ENCODE peak calls at places on chromosome 16, in five cellular contexts. B is HepG2, Z is endothelial cell of umbilical vein, S is GM12878, L is H1. C is an unnamed sample.

GRCh38 chr16:30557950-30558788 is at the start of gene ZNF764:
- DNase-seq in S (peak), B (peak), L (peak), Z (peak), C (peak)

GRCh38 chr16:84357191-84357651 is 11.1 kb upstream of the ATP2C2 start:
- DNase-seq in B (no peak), L (no peak), Z (no peak), S (no peak), C (no peak)

GRCh38 chr16:67539271-67539670 is 10.6 kb downstream of the RIPOR1 start:
- DNase-seq in Z (no peak), S (no peak), B (no peak), L (no peak), C (no peak)

GRCh38 chr16:30491744-30492308 is 19.3 kb downstream of the ITGAL start:
- DNase-seq in L (no peak), Z (peak), B (peak), S (no peak), C (no peak)

GRCh38 chr16:63365665-63366064 is 1329.4 kb upstream of the CDH8 start:
- DNase-seq in L (no peak), B (no peak), S (no peak), Z (no peak), C (peak)

GRCh38 chr16:72992142-72992601 is 55.8 kb downstream of the ZFHX3 start:
- DNase-seq in Z (no peak), B (no peak), S (no peak), L (peak), C (no peak)

GRCh38 chr16:82628741-82629140 is 2.0 kb downstream of the CDH13 start:
- DNase-seq in Z (peak), B (no peak), L (no peak), S (no peak), C (no peak)

GRCh38 chr16:58515871-58516767 is 802 bp downstream of the SETD6 start:
- DNase-seq in L (peak), B (peak), S (no peak), Z (no peak), C (no peak)

GRCh38 chr16:15835136-15835878 is 21.5 kb downstream of the MYH11 start:
- DNase-seq in Z (no peak), L (no peak), B (no peak), S (peak), C (no peak)

GRCh38 chr16:31357324-31358156 is 2.6 kb downstream of the ITGAX start:
- DNase-seq in S (no peak), Z (no peak), B (no peak), L (no peak), C (no peak)

GRCh38 chr16:12758031-12758669 is 45.5 kb downstream of the CPPED1 start:
- DNase-seq in Z (peak), S (no peak), L (no peak), B (no peak), C (no peak)

GRCh38 chr16:69859105-69859969 is 91.8 kb upstream of the CLEC18A start:
- DNase-seq in B (peak), Z (peak), L (peak), S (no peak), C (no peak)

GRCh38 chr16:53052519-53053501 is at the start of gene CHD9NB:
- DNase-seq in Z (peak), S (no peak), L (no peak), B (peak), C (no peak)

GRCh38 chr16:65122974-65123845 is 1.3 kb upstream of the CDH11 start:
- DNase-seq in Z (no peak), B (no peak), L (no peak), S (no peak), C (no peak)

GRCh38 chr16:57529324-57530103 is 6.9 kb downstream of the CCDC102A start:
- DNase-seq in L (no peak), Z (no peak), B (no peak), S (no peak), C (no peak)

GRCh38 chr16:67674851-67675578 is 8.4 kb downstream of the C16orf86 start:
- DNase-seq in L (no peak), Z (no peak), S (no peak), B (no peak), C (no peak)

GRCh38 chr16:50695017-50696000 is 1.9 kb downstream of the NOD2 start:
- DNase-seq in Z (no peak), B (no peak), L (no peak), S (no peak), C (no peak)

GRCh38 chr16:58148526-58148925 is 19.3 kb upstream of the CFAP20 start:
- DNase-seq in B (no peak), S (no peak), Z (no peak), L (no peak), C (no peak)

GRCh38 chr16:19116711-19117449 is 3.1 kb downstream of the ITPRIPL2 start:
- DNase-seq in L (no peak), Z (no peak), S (no peak), B (no peak), C (no peak)

GRCh38 chr16:70745536-70746025 is 55.4 kb downstream of the VAC14 start:
- DNase-seq in S (no peak), B (no peak), L (no peak), Z (no peak), C (no peak)

GRCh38 chr16:57941016-57941656 is 29.8 kb downstream of the CNGB1 start:
- DNase-seq in B (no peak), L (no peak), S (no peak), Z (peak), C (no peak)

GRCh38 chr16:10619271-10619849 is 39.0 kb upstream of the EMP2 start:
- DNase-seq in S (no peak), B (no peak), L (peak), Z (no peak), C (no peak)

GRCh38 chr16:57092786-57093301 is 461 bp downstream of the CPNE2 start:
- DNase-seq in S (no peak), L (peak), B (no peak), Z (peak), C (no peak)

GRCh38 chr16:83136419-83136818 is 509.6 kb downstream of the CDH13 start:
- DNase-seq in S (no peak), B (no peak), L (no peak), Z (no peak), C (no peak)

GRCh38 chr16:24853169-24853824 is 7.5 kb downstream of the SLC5A11 start:
- DNase-seq in S (no peak), Z (no peak), B (no peak), L (no peak), C (no peak)

GRCh38 chr16:50227665-50228064 is 38.7 kb upstream of the ADCY7 start:
- DNase-seq in S (no peak), B (no peak), L (no peak), Z (no peak), C (no peak)

GRCh38 chr16:12184419-12184831 is 207.9 kb downstream of the SNX29 start:
- DNase-seq in L (no peak), B (no peak), Z (no peak), S (no peak), C (no peak)

GRCh38 chr16:67128417-67128816 is 18.7 kb downstream of the PHAF1 start:
- DNase-seq in B (no peak), L (no peak), S (no peak), Z (no peak), C (no peak)

GRCh38 chr16:23869052-23869451 is 33.3 kb downstream of the PRKCB start:
- DNase-seq in B (no peak), S (no peak), L (no peak), Z (no peak), C (no peak)

GRCh38 chr16:70418274-70418992 is 20.5 kb downstream of the ST3GAL2 start:
- DNase-seq in B (no peak), L (no peak), S (no peak), Z (no peak), C (no peak)

GRCh38 chr16:55559233-55559632 is 7.3 kb upstream of the CAPNS2 start:
- DNase-seq in B (no peak), L (no peak), Z (peak), S (no peak), C (no peak)

GRCh38 chr16:12494716-12495115 is 309.0 kb downstream of the CPPED1 start:
- DNase-seq in L (no peak), B (no peak), S (no peak), Z (no peak), C (no peak)

GRCh38 chr16:23254338-23254737 is 47.8 kb upstream of the SCNN1B start:
- DNase-seq in L (no peak), Z (no peak), B (no peak), S (no peak), C (no peak)

GRCh38 chr16:85395207-85395912 is 217.8 kb upstream of the GSE1 start:
- DNase-seq in S (peak), L (peak), Z (peak), B (peak), C (no peak)

GRCh38 chr16:68259007-68259406 is 5.3 kb upstream of the SLC7A6 start:
- DNase-seq in Z (no peak), B (no peak), S (no peak), L (no peak), C (no peak)

GRCh38 chr16:81553814-81554675 is 109.4 kb downstream of the CMIP start:
- DNase-seq in B (no peak), S (no peak), L (no peak), Z (peak), C (no peak)

GRCh38 chr16:20611350-20611902 is 35.3 kb upstream of the ACSM2B start:
- DNase-seq in L (no peak), B (no peak), S (no peak), Z (no peak), C (no peak)

GRCh38 chr16:68778551-68779231 is 41.6 kb downstream of the CDH1 start:
- DNase-seq in Z (no peak), B (no peak), S (no peak), L (no peak), C (no peak)

GRCh38 chr16:397135-397661 is at the start of gene NME4:
- DNase-seq in B (no peak), L (peak), Z (peak), S (no peak), C (no peak)

DNA sequence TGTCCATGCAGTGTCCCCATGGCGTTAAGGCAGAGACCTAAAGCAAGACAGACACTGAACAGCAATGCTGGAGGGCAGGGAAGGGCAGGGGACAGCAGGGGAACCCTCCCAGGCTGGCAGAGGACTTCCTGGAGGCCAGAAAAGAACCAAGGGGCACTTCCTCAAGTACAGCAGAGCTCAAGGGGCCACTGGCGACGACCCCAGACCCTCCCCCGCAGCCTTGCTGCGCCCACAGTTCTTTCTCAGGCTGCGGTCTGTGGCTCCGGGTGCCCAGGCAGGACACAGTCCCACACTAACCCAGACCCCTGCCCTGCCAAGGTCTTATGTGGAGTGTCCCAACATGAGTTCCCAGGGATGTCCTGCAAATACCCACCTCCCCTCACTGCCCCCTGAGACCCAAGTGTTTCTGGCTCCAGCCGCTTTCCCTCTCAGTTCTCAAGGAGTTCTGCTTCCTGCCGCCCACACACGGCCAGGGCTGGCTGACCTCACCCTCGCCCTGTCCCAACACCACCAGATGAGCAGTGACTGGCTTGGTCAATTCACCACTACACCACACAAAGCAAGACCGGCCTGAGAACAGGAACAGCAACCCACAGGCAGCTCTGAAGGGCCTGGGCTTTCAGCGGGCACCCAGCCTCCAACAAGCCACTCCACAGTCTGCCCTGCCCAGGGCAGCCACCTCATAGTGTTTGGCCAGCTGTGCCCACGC is 4.1 kb downstream of the CLCN7 start:
- DNase-seq in L (peak), S (no peak), Z (peak), B (no peak), C (no peak)
- TF ChIP-seq POLR2AphosphoS5 in L (no peak), S (peak), Z (no peak), B (no peak), C (no peak)

DNA sequence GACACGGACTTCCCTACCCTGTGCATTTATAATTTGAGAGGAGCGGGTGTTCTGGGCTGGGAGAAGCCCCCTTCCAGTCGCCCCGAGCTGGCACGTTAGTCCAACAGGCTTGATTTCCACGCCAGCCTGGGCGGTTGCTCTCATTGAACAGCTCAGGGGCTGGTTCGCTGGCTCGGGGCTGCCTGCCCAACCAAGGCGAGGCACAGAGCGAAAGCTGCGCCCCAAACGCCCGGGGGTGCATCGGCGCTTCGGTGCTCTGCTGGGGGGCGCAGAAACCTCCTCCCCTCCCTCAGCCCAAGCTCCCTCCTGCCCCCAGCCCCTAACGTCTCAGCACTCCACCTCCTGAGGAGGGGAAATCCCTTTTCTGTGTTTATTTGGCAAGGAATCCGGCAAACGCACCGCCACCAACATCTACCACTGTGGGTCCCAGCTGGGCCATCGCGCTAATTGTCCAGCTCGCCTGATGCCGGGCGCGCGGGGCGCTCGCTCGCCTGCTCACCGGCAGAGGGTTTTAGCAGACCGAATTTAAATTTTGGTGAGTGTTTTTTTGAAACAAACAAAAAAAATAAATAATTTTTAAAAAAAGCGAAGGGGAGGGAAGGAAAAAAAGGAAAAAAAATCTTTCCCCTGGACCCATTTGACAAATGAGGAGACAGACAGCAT is 29.5 kb upstream of the RBFOX1 start:
- DNase-seq in Z (no peak), B (no peak), S (no peak), L (peak), C (no peak)
- H3K9ac ChIP-seq in Z (no peak), B (no peak), S (no peak), L (no peak), C (no peak)

GRCh38 chr16:88662843-88663606 is at the start of gene MVD:
- DNase-seq in S (peak), L (peak), Z (peak), B (peak), C (peak)
- TF ChIP-seq EZH2 in S (no peak), L (no peak), Z (no peak), B (no peak), C (no peak)

GRCh38 chr16:2339521-2340484 is 725 bp downstream of the ABCA3 start:
- DNase-seq in B (peak), Z (peak), L (peak), S (no peak), C (no peak)
- TF ChIP-seq POLR2AphosphoS5 in B (no peak), Z (no peak), L (no peak), S (peak), C (no peak)

C was measured in SK-N-MC.